ENCODE peak calls at places on chromosomes 4 and X, in seven cellular contexts. N, S, L, A, F, E and T are unnamed samples.

GRCh38 chr4:105197777-105198176 is 51.1 kb downstream of the TET2 start:
- DNase-seq in S (no peak), A (no peak), N (no peak), F (peak; percentile 18), E (no peak), L (no peak), T (no peak)

GRCh38 chr4:152929888-152930287 is 6.2 kb upstream of the FHDC1 start:
- DNase-seq in L (no peak), N (no peak), E (no peak), A (no peak), F (no peak), S (no peak), T (no peak)

GRCh38 chr4:52861171-52861873 is 795 bp upstream of the RASL11B start:
- DNase-seq in F (no peak), A (peak; percentile 26), E (no peak), N (no peak), S (no peak), L (no peak), T (no peak)

GRCh38 chrX:101219116-101219839 is at the start of gene DRP2:
- DNase-seq in A (peak; percentile 36), L (no peak), N (no peak), S (no peak), E (no peak), F (no peak), T (no peak)

GRCh38 chr4:76589872-76590846 is 155.1 kb downstream of the SHROOM3 start:
- DNase-seq in F (peak; percentile 99), E (peak; percentile 26), A (no peak), S (peak; percentile 94), L (no peak), N (peak; percentile 88), T (no peak)

GRCh38 chrX:139831017-139831416 is 101.8 kb downstream of the ATP11C start:
- DNase-seq in A (no peak), S (no peak), F (no peak), L (no peak), E (no peak), N (no peak), T (no peak)

GRCh38 chr4:15361529-15361928 is 66.3 kb upstream of the C1QTNF7 start:
- DNase-seq in L (no peak), E (no peak), S (no peak), F (peak; percentile 29), A (no peak), N (no peak), T (no peak)

GRCh38 chr4:144204431-144204830 is 63.9 kb upstream of the GYPA start:
- DNase-seq in L (no peak), F (no peak), E (no peak), A (no peak), N (no peak), S (no peak), T (no peak)

GRCh38 chr4:52984469-52984868 is 122.4 kb downstream of the RASL11B start:
- DNase-seq in S (no peak), F (peak; percentile 44), A (no peak), N (no peak), E (no peak), L (no peak), T (no peak)

GRCh38 chr4:8917868-8918783 is 46.5 kb upstream of the HMX1 start:
- DNase-seq in E (peak; percentile 83), F (peak; percentile 15), A (peak; percentile 44), N (peak; percentile 79), S (peak; percentile 82), L (peak; percentile 73), T (peak; percentile 81)

GRCh38 chrX:103941201-103941975 is 21.0 kb upstream of the TMSB15B start:
- DNase-seq in F (peak; percentile 53), L (no peak), E (no peak), S (no peak), A (peak; percentile 37), N (peak; percentile 19), T (no peak)

GRCh38 chrX:3811331-3812311 is 98.2 kb upstream of the PRKX start:
- DNase-seq in L (peak; percentile 57), N (peak; percentile 19), A (no peak), E (no peak), S (no peak), F (peak; percentile 50), T (peak; percentile 57)

GRCh38 chr4:52870225-52870624 is 8.1 kb downstream of the RASL11B start:
- DNase-seq in N (no peak), E (no peak), L (no peak), F (no peak), A (no peak), S (no peak), T (no peak)

GRCh38 chr4:125677665-125678307 is 363.0 kb downstream of the FAT4 start:
- DNase-seq in S (no peak), L (no peak), E (no peak), N (no peak), A (peak; percentile 6), F (no peak), T (no peak)

GRCh38 chrX:154121961-154122360 is 22.1 kb upstream of the OPN1LW start:
- DNase-seq in S (no peak), E (no peak), L (no peak), N (no peak), F (no peak), A (no peak), T (no peak)

GRCh38 chr4:140928880-140929279 is 172.7 kb upstream of the TBC1D9 start:
- DNase-seq in N (no peak), L (no peak), S (no peak), E (no peak), F (peak; percentile 27), A (no peak), T (no peak)

GRCh38 chr4:2256156-2256731 is 5.7 kb downstream of the MXD4 start:
- DNase-seq in S (no peak), F (no peak), E (no peak), A (no peak), N (no peak), L (peak; percentile 10), T (no peak)